ENCODE peak calls at places on chromosomes 13 and 19, in eight cellular contexts. E, Y, B, L, S, K, X and O are unnamed samples.

GRCh38 chr13:90686438-90686837 is 661.0 kb upstream of the MIR17HG start:
- DNase-seq in E (no peak), Y (no peak), B (peak; percentile 17), L (no peak), S (no peak), K (peak; percentile 70), X (no peak), O (no peak)

GRCh38 chr13:25819856-25820530 is 231.8 kb downstream of the SHISA2 start:
- DNase-seq in E (no peak), Y (no peak), B (no peak), L (no peak), S (no peak), K (no peak), X (no peak), O (peak; percentile 41)

GRCh38 chr13:48316826-48317510 is 13.4 kb downstream of the RB1 start:
- DNase-seq in E (no peak), Y (no peak), B (no peak), L (no peak), S (no peak), K (no peak), X (no peak), O (no peak)

GRCh38 chr19:35509018-35509652 is 4.3 kb downstream of the DMKN start:
- DNase-seq in E (no peak), Y (no peak), B (no peak), L (peak; percentile 26), S (no peak), K (no peak), X (peak; percentile 17), O (no peak)

GRCh38 chr19:33175886-33176669 is 18.1 kb upstream of the LRP3 start:
- DNase-seq in E (no peak), Y (no peak), B (peak; percentile 48), L (no peak), S (peak; percentile 20), K (peak; percentile 58), X (no peak), O (no peak)

GRCh38 chr13:112249644-112250610 is 126.2 kb upstream of the SPACA7 start:
- DNase-seq in E (peak; percentile 38), Y (no peak), B (no peak), L (no peak), S (no peak), K (no peak), X (no peak), O (no peak)

GRCh38 chr13:28573595-28574373 is 78.9 kb upstream of the FLT1 start:
- DNase-seq in E (no peak), Y (no peak), B (no peak), L (no peak), S (no peak), K (no peak), X (no peak), O (no peak)

GRCh38 chr13:47679391-47679790 is 321.7 kb downstream of the SUCLA2 start:
- DNase-seq in E (no peak), Y (no peak), B (peak; percentile 72), L (no peak), S (no peak), K (peak; percentile 59), X (no peak), O (no peak)

GRCh38 chr19:8459520-8460260 is 14.9 kb downstream of the HNRNPM start:
- DNase-seq in E (no peak), Y (no peak), B (peak; percentile 45), L (no peak), S (no peak), K (peak; percentile 87), X (no peak), O (no peak)

GRCh38 chr13:98141938-98142426 is 912 bp upstream of the FARP1 start:
- DNase-seq in E (peak; percentile 65), Y (no peak), B (no peak), L (no peak), S (no peak), K (peak; percentile 34), X (no peak), O (no peak)

GRCh38 chr13:24301434-24301833 is 7.9 kb upstream of the C1QTNF9 start:
- DNase-seq in E (no peak), Y (no peak), B (no peak), L (no peak), S (no peak), K (no peak), X (no peak), O (no peak)

GRCh38 chr19:19420570-19421301 is 15.3 kb downstream of the GATAD2A start:
- DNase-seq in E (no peak), Y (no peak), B (peak; percentile 78), L (no peak), S (no peak), K (no peak), X (no peak), O (no peak)

GRCh38 chr19:49338691-49339363 is 3.6 kb downstream of the CD37 start:
- DNase-seq in E (peak; percentile 83), Y (peak; percentile 84), B (no peak), L (no peak), S (no peak), K (peak; percentile 54), X (peak; percentile 32), O (no peak)

GRCh38 chr19:41994521-41994971 is 516 bp upstream of the ATP1A3 start:
- DNase-seq in E (no peak), Y (no peak), B (no peak), L (no peak), S (peak; percentile 27), K (no peak), X (no peak), O (no peak)

GRCh38 chr19:51501594-51502263 is at the start of gene SIGLEC12:
- DNase-seq in E (peak; percentile 66), Y (no peak), B (no peak), L (no peak), S (no peak), K (no peak), X (no peak), O (no peak)

GRCh38 chr19:4877753-4878490 is 10.5 kb upstream of the PLIN3 start:
- DNase-seq in E (no peak), Y (no peak), B (peak; percentile 29), L (no peak), S (no peak), K (peak; percentile 47), X (peak; percentile 89), O (no peak)

GRCh38 chr13:70634893-70635292 is 526.6 kb upstream of the KLHL1 start:
- DNase-seq in E (no peak), Y (no peak), B (no peak), L (no peak), S (no peak), K (no peak), X (no peak), O (no peak)

GRCh38 chr13:43285891-43286602 is 262.7 kb downstream of the DNAJC15 start:
- DNase-seq in E (no peak), Y (no peak), B (peak; percentile 53), L (no peak), S (peak; percentile 94), K (peak; percentile 46), X (no peak), O (no peak)

GRCh38 chr19:28406237-28406596 is 806.7 kb downstream of the UQCRFS1 start:
- DNase-seq in E (no peak), Y (no peak), B (no peak), L (no peak), S (no peak), K (no peak), X (no peak), O (no peak)

GRCh38 chr13:100673376-100673830 is 1.2 kb downstream of the TMTC4 start:
- DNase-seq in E (no peak), Y (no peak), B (no peak), L (no peak), S (peak; percentile 39), K (no peak), X (no peak), O (no peak)

GRCh38 chr19:54465367-54466109 is 2.0 kb upstream of the LENG9 start:
- DNase-seq in E (peak; percentile 63), Y (no peak), B (no peak), L (no peak), S (no peak), K (no peak), X (no peak), O (no peak)

GRCh38 chr19:46069841-46070341 is 29.1 kb upstream of the IGFL4 start:
- DNase-seq in E (no peak), Y (no peak), B (peak; percentile 80), L (no peak), S (no peak), K (peak; percentile 95), X (no peak), O (no peak)